ENCODE peak calls at places on chromosome 14, in seven cellular contexts. One of them, this sample, is unnamed.

GRCh38 chr14:82855912-82856381 is 1322.3 kb upstream of the SEL1L start:
- DNase-seq in IMR-90: peak
- DNase-seq in fibroblast of lung: peak
- DNase-seq in prostate gland: peak
- DNase-seq in tibial nerve: no peak
- DNase-seq in GM12865: peak
- DNase-seq in MM.1S: peak
- DNase-seq in this sample: no peak

GRCh38 chr14:34699873-34700621 is 14.3 kb downstream of the CFL2 start:
- DNase-seq in IMR-90: peak
- DNase-seq in fibroblast of lung: peak
- DNase-seq in prostate gland: no peak
- DNase-seq in tibial nerve: no peak
- DNase-seq in GM12865: no peak
- DNase-seq in MM.1S: no peak
- DNase-seq in this sample: no peak

GRCh38 chr14:102262894-102263462 is 42.0 kb downstream of the MOK start:
- DNase-seq in IMR-90: peak
- DNase-seq in fibroblast of lung: no peak
- DNase-seq in prostate gland: no peak
- DNase-seq in tibial nerve: no peak
- DNase-seq in GM12865: no peak
- DNase-seq in MM.1S: no peak
- DNase-seq in this sample: no peak

GRCh38 chr14:102973706-102974280 is 51.3 kb downstream of the AMN start:
- DNase-seq in IMR-90: no peak
- DNase-seq in fibroblast of lung: no peak
- DNase-seq in prostate gland: no peak
- DNase-seq in tibial nerve: no peak
- DNase-seq in GM12865: no peak
- DNase-seq in MM.1S: no peak
- DNase-seq in this sample: no peak

GRCh38 chr14:63852271-63852816 is 460 bp upstream of the SYNE2 start:
- DNase-seq in IMR-90: peak
- DNase-seq in fibroblast of lung: peak
- DNase-seq in prostate gland: no peak
- DNase-seq in tibial nerve: no peak
- DNase-seq in GM12865: peak
- DNase-seq in MM.1S: peak
- DNase-seq in this sample: no peak

GRCh38 chr14:73180385-73180805 is 44.1 kb downstream of the PSEN1 start:
- DNase-seq in IMR-90: peak
- DNase-seq in fibroblast of lung: peak
- DNase-seq in prostate gland: no peak
- DNase-seq in tibial nerve: no peak
- DNase-seq in GM12865: no peak
- DNase-seq in MM.1S: no peak
- DNase-seq in this sample: no peak

GRCh38 chr14:101630056-101630960 is 69.0 kb downstream of the DIO3 start:
- DNase-seq in IMR-90: no peak
- DNase-seq in fibroblast of lung: no peak
- DNase-seq in prostate gland: no peak
- DNase-seq in tibial nerve: no peak
- DNase-seq in GM12865: no peak
- DNase-seq in MM.1S: no peak
- DNase-seq in this sample: no peak

GRCh38 chr14:105882626-105883025 is 356.2 kb downstream of the TMEM121 start:
- DNase-seq in IMR-90: no peak
- DNase-seq in fibroblast of lung: no peak
- DNase-seq in prostate gland: no peak
- DNase-seq in tibial nerve: peak
- DNase-seq in GM12865: no peak
- DNase-seq in MM.1S: no peak
- DNase-seq in this sample: no peak

GRCh38 chr14:65872536-65872935 is 460.0 kb downstream of the FUT8 start:
- DNase-seq in IMR-90: no peak
- DNase-seq in fibroblast of lung: no peak
- DNase-seq in prostate gland: no peak
- DNase-seq in tibial nerve: no peak
- DNase-seq in GM12865: no peak
- DNase-seq in MM.1S: no peak
- DNase-seq in this sample: no peak

GRCh38 chr14:89493877-89494634 is 77.0 kb upstream of the FOXN3 start:
- DNase-seq in IMR-90: no peak
- DNase-seq in fibroblast of lung: no peak
- DNase-seq in prostate gland: no peak
- DNase-seq in tibial nerve: no peak
- DNase-seq in GM12865: peak
- DNase-seq in MM.1S: no peak
- DNase-seq in this sample: peak

GRCh38 chr14:99726538-99727095 is 42.5 kb downstream of the CYP46A1 start:
- DNase-seq in IMR-90: no peak
- DNase-seq in fibroblast of lung: no peak
- DNase-seq in prostate gland: no peak
- DNase-seq in tibial nerve: no peak
- DNase-seq in GM12865: no peak
- DNase-seq in MM.1S: no peak
- DNase-seq in this sample: no peak

GRCh38 chr14:51780006-51780692 is 80.3 kb upstream of the GNG2 start:
- DNase-seq in IMR-90: peak
- DNase-seq in fibroblast of lung: peak
- DNase-seq in prostate gland: peak
- DNase-seq in tibial nerve: peak
- DNase-seq in GM12865: peak
- DNase-seq in MM.1S: peak
- DNase-seq in this sample: peak

GRCh38 chr14:68263563-68264350 is 444.2 kb downstream of the RAD51B start:
- DNase-seq in IMR-90: peak
- DNase-seq in fibroblast of lung: peak
- DNase-seq in prostate gland: no peak
- DNase-seq in tibial nerve: no peak
- DNase-seq in GM12865: peak
- DNase-seq in MM.1S: peak
- DNase-seq in this sample: no peak

GRCh38 chr14:75147423-75148071 is 20.7 kb upstream of the NEK9 start:
- DNase-seq in IMR-90: peak
- DNase-seq in fibroblast of lung: peak
- DNase-seq in prostate gland: peak
- DNase-seq in tibial nerve: peak
- DNase-seq in GM12865: no peak
- DNase-seq in MM.1S: no peak
- DNase-seq in this sample: no peak

GRCh38 chr14:36021030-36021422 is 155.5 kb downstream of the PTCSC3 start:
- DNase-seq in IMR-90: no peak
- DNase-seq in fibroblast of lung: no peak
- DNase-seq in prostate gland: no peak
- DNase-seq in tibial nerve: no peak
- DNase-seq in GM12865: peak
- DNase-seq in MM.1S: no peak
- DNase-seq in this sample: no peak

GRCh38 chr14:58138719-58139482 is 13.1 kb downstream of the ARMH4 start:
- DNase-seq in IMR-90: no peak
- DNase-seq in fibroblast of lung: no peak
- DNase-seq in prostate gland: no peak
- DNase-seq in tibial nerve: no peak
- DNase-seq in GM12865: no peak
- DNase-seq in MM.1S: no peak
- DNase-seq in this sample: no peak

GRCh38 chr14:50763386-50764007 is 67.5 kb downstream of the NIN start:
- DNase-seq in IMR-90: peak
- DNase-seq in fibroblast of lung: peak
- DNase-seq in prostate gland: peak
- DNase-seq in tibial nerve: no peak
- DNase-seq in GM12865: no peak
- DNase-seq in MM.1S: no peak
- DNase-seq in this sample: no peak

GRCh38 chr14:100640481-100641273 is 53.5 kb upstream of the BEGAIN start:
- DNase-seq in IMR-90: peak
- DNase-seq in fibroblast of lung: no peak
- DNase-seq in prostate gland: no peak
- DNase-seq in tibial nerve: no peak
- DNase-seq in GM12865: peak
- DNase-seq in MM.1S: peak
- DNase-seq in this sample: peak

GRCh38 chr14:58899317-58899713 is 261.6 kb downstream of the DACT1 start:
- DNase-seq in IMR-90: peak
- DNase-seq in fibroblast of lung: peak
- DNase-seq in prostate gland: no peak
- DNase-seq in tibial nerve: no peak
- DNase-seq in GM12865: no peak
- DNase-seq in MM.1S: no peak
- DNase-seq in this sample: no peak

GRCh38 chr14:78508023-78508422 is 337.9 kb downstream of the NRXN3 start:
- DNase-seq in IMR-90: no peak
- DNase-seq in fibroblast of lung: no peak
- DNase-seq in prostate gland: no peak
- DNase-seq in tibial nerve: no peak
- DNase-seq in GM12865: no peak
- DNase-seq in MM.1S: no peak
- DNase-seq in this sample: no peak

GRCh38 chr14:99137001-99137700 is 134.8 kb downstream of the BCL11B start:
- DNase-seq in IMR-90: no peak
- DNase-seq in fibroblast of lung: no peak
- DNase-seq in prostate gland: no peak
- DNase-seq in tibial nerve: no peak
- DNase-seq in GM12865: no peak
- DNase-seq in MM.1S: no peak
- DNase-seq in this sample: no peak

GRCh38 chr14:61588419-61588901 is 106.9 kb upstream of the HIF1A start:
- DNase-seq in IMR-90: peak
- DNase-seq in fibroblast of lung: peak
- DNase-seq in prostate gland: no peak
- DNase-seq in tibial nerve: no peak
- DNase-seq in GM12865: no peak
- DNase-seq in MM.1S: no peak
- DNase-seq in this sample: no peak

GRCh38 chr14:29735459-29735858 is 192.2 kb downstream of the PRKD1 start:
- DNase-seq in IMR-90: no peak
- DNase-seq in fibroblast of lung: no peak
- DNase-seq in prostate gland: no peak
- DNase-seq in tibial nerve: no peak
- DNase-seq in GM12865: no peak
- DNase-seq in MM.1S: no peak
- DNase-seq in this sample: no peak

GRCh38 chr14:102507026-102507860 is 2.3 kb downstream of the ANKRD9 start:
- DNase-seq in IMR-90: no peak
- DNase-seq in fibroblast of lung: no peak
- DNase-seq in prostate gland: no peak
- DNase-seq in tibial nerve: no peak
- DNase-seq in GM12865: no peak
- DNase-seq in MM.1S: no peak
- DNase-seq in this sample: no peak

GRCh38 chr14:76644875-76645518 is 116.3 kb upstream of the VASH1 start:
- DNase-seq in IMR-90: peak
- DNase-seq in fibroblast of lung: peak
- DNase-seq in prostate gland: peak
- DNase-seq in tibial nerve: no peak
- DNase-seq in GM12865: peak
- DNase-seq in MM.1S: no peak
- DNase-seq in this sample: no peak

GRCh38 chr14:64855732-64856527 is 23.8 kb downstream of the SPTB start:
- DNase-seq in IMR-90: no peak
- DNase-seq in fibroblast of lung: no peak
- DNase-seq in prostate gland: no peak
- DNase-seq in tibial nerve: no peak
- DNase-seq in GM12865: no peak
- DNase-seq in MM.1S: peak
- DNase-seq in this sample: no peak

GRCh38 chr14:90383731-90384542 is 12.9 kb upstream of the CALM1 start:
- DNase-seq in IMR-90: peak
- DNase-seq in fibroblast of lung: peak
- DNase-seq in prostate gland: peak
- DNase-seq in tibial nerve: peak
- DNase-seq in GM12865: peak
- DNase-seq in MM.1S: peak
- DNase-seq in this sample: no peak

GRCh38 chr14:76456200-76456599 is 80.3 kb downstream of the ESRRB start:
- DNase-seq in IMR-90: peak
- DNase-seq in fibroblast of lung: peak
- DNase-seq in prostate gland: no peak
- DNase-seq in tibial nerve: no peak
- DNase-seq in GM12865: peak
- DNase-seq in MM.1S: peak
- DNase-seq in this sample: no peak

GRCh38 chr14:22002860-22003284 is 329.3 kb upstream of the OR4E1 start:
- DNase-seq in IMR-90: no peak
- DNase-seq in fibroblast of lung: no peak
- DNase-seq in prostate gland: no peak
- DNase-seq in tibial nerve: no peak
- DNase-seq in GM12865: peak
- DNase-seq in MM.1S: peak
- DNase-seq in this sample: no peak
- TF ChIP-seq CTCF in IMR-90: peak
- TF ChIP-seq CTCF in fibroblast of lung: no peak
- TF ChIP-seq CTCF in prostate gland: no peak
- TF ChIP-seq CTCF in tibial nerve: peak
- TF ChIP-seq CTCF in GM12865: peak
- TF ChIP-seq CTCF in MM.1S: peak
- TF ChIP-seq CTCF in this sample: peak

GRCh38 chr14:32494566-32495434 is 165.7 kb downstream of the AKAP6 start:
- DNase-seq in IMR-90: peak
- DNase-seq in fibroblast of lung: no peak
- DNase-seq in prostate gland: no peak
- DNase-seq in tibial nerve: no peak
- DNase-seq in GM12865: no peak
- DNase-seq in MM.1S: no peak
- DNase-seq in this sample: no peak
- H3K4me3 ChIP-seq in IMR-90: peak
- H3K4me3 ChIP-seq in fibroblast of lung: no peak
- H3K4me3 ChIP-seq in prostate gland: no peak
- H3K4me3 ChIP-seq in tibial nerve: no peak
- H3K4me3 ChIP-seq in GM12865: no peak
- H3K4me3 ChIP-seq in MM.1S: no peak
- H3K4me3 ChIP-seq in this sample: no peak

GRCh38 chr14:55416866-55417265 is 5.2 kb upstream of the ATG14 start:
- DNase-seq in IMR-90: no peak
- DNase-seq in fibroblast of lung: no peak
- DNase-seq in prostate gland: no peak
- DNase-seq in tibial nerve: no peak
- DNase-seq in GM12865: peak
- DNase-seq in MM.1S: peak
- DNase-seq in this sample: no peak
- TF ChIP-seq CTCF in IMR-90: peak
- TF ChIP-seq CTCF in fibroblast of lung: peak
- TF ChIP-seq CTCF in prostate gland: no peak
- TF ChIP-seq CTCF in tibial nerve: no peak
- TF ChIP-seq CTCF in GM12865: peak
- TF ChIP-seq CTCF in MM.1S: peak
- TF ChIP-seq CTCF in this sample: peak

DNA sequence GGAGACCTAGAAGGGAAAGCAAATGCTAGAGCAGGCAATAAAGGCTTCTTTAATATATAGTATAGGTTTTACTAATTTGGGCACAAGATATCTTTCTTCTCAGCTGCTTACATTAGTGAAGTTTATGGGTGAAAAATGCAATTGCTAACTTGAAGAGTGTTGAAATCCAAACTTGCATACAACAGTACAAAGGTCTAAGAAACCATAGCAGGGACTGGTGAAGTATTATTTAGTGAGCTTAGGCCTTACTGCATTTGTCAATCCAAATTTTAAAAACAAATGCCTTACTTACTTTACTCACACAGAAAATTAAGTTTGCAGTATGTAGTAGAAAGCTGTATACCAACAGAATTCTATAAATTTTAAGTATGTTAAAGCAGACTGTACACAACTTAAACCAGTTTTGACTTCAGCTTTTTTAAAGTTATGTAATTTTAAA is 1.4 kb upstream of the AP4S1 start:
- DNase-seq in IMR-90: no peak
- DNase-seq in fibroblast of lung: peak
- DNase-seq in prostate gland: no peak
- DNase-seq in tibial nerve: no peak
- DNase-seq in GM12865: no peak
- DNase-seq in MM.1S: no peak
- DNase-seq in this sample: no peak
- H3K4me3 ChIP-seq in IMR-90: peak
- H3K4me3 ChIP-seq in fibroblast of lung: peak
- H3K4me3 ChIP-seq in prostate gland: no peak
- H3K4me3 ChIP-seq in tibial nerve: no peak
- H3K4me3 ChIP-seq in GM12865: peak
- H3K4me3 ChIP-seq in MM.1S: peak
- H3K4me3 ChIP-seq in this sample: peak